ENCODE peak calls at places on chromosomes 1 and 21, in six cellular contexts. H, Z, K, V, S and N are unnamed samples.

GRCh38 chr1:91523462-91523861 is 22.8 kb downstream of the CDC7 start:
- DNase-seq in H (no peak), Z (no peak), K (no peak), V (no peak), S (no peak), N (no peak)

GRCh38 chr1:159141584-159142518 is 29.6 kb upstream of the CADM3 start:
- DNase-seq in H (peak), Z (no peak), K (no peak), V (peak), S (no peak), N (peak)

GRCh38 chr1:92916899-92917298 is 44.4 kb downstream of the DIPK1A start:
- DNase-seq in H (peak), Z (peak), K (no peak), V (no peak), S (no peak), N (no peak)

GRCh38 chr21:45293726-45294401 is 6.2 kb upstream of the POFUT2 start:
- DNase-seq in H (no peak), Z (no peak), K (no peak), V (no peak), S (no peak), N (no peak)

GRCh38 chr1:156833598-156833997 is 16.9 kb upstream of the SH2D2A start:
- DNase-seq in H (no peak), Z (no peak), K (no peak), V (no peak), S (no peak), N (no peak)

GRCh38 chr1:114122891-114123621 is 30.6 kb downstream of the SYT6 start:
- DNase-seq in H (peak), Z (no peak), K (no peak), V (no peak), S (no peak), N (no peak)

GRCh38 chr1:84370831-84371394 is 27.4 kb upstream of the DNASE2B start:
- DNase-seq in H (peak), Z (no peak), K (no peak), V (no peak), S (no peak), N (no peak)

GRCh38 chr1:16324456-16324890 is 27.8 kb downstream of the FBXO42 start:
- DNase-seq in H (peak), Z (peak), K (peak), V (peak), S (peak), N (no peak)

GRCh38 chr1:16220101-16220500 is 7.6 kb upstream of the ARHGEF19 start:
- DNase-seq in H (no peak), Z (no peak), K (no peak), V (no peak), S (no peak), N (no peak)

GRCh38 chr1:110576441-110576840 is 29.7 kb downstream of the KCNA2 start:
- DNase-seq in H (no peak), Z (no peak), K (no peak), V (no peak), S (no peak), N (no peak)

GRCh38 chr21:45209046-45209445 is 78.6 kb downstream of the POFUT2 start:
- DNase-seq in H (peak), Z (peak), K (no peak), V (no peak), S (no peak), N (no peak)

GRCh38 chr1:83497563-83497962 is 501.4 kb downstream of the TTLL7 start:
- DNase-seq in H (peak), Z (no peak), K (no peak), V (peak), S (no peak), N (no peak)

GRCh38 chr21:44498280-44498964 is 41.6 kb downstream of the KRTAP10-1 start:
- DNase-seq in H (no peak), Z (no peak), K (no peak), V (no peak), S (no peak), N (no peak)

GRCh38 chr1:187197685-187198084 is 368.9 kb downstream of the PLA2G4A start:
- DNase-seq in H (no peak), Z (no peak), K (no peak), V (no peak), S (no peak), N (no peak)

GRCh38 chr1:204714861-204715511 is 29.4 kb upstream of the LRRN2 start:
- DNase-seq in H (no peak), Z (no peak), K (no peak), V (no peak), S (no peak), N (peak)

GRCh38 chr1:50973875-50974617 is 4.0 kb downstream of the CDKN2C start:
- DNase-seq in H (no peak), Z (no peak), K (no peak), V (no peak), S (no peak), N (no peak)

GRCh38 chr1:71565267-71565666 is 484.4 kb upstream of the ZRANB2 start:
- DNase-seq in H (peak), Z (peak), K (peak), V (no peak), S (no peak), N (no peak)

GRCh38 chr21:35925497-35925896 is 134.8 kb downstream of the SETD4 start:
- DNase-seq in H (peak), Z (no peak), K (no peak), V (peak), S (no peak), N (peak)

GRCh38 chr1:94935059-94935458 is 8.1 kb upstream of the CNN3 start:
- DNase-seq in H (no peak), Z (no peak), K (no peak), V (no peak), S (no peak), N (no peak)

GRCh38 chr1:46798820-46799219 is at the start of gene CYP4B1:
- DNase-seq in H (no peak), Z (no peak), K (no peak), V (no peak), S (peak), N (no peak)

GRCh38 chr1:177306981-177307380 is 136.2 kb downstream of the BRINP2 start:
- DNase-seq in H (peak), Z (no peak), K (no peak), V (no peak), S (no peak), N (no peak)

GRCh38 chr1:26302733-26303405 is 3.6 kb downstream of the UBXN11 start:
- DNase-seq in H (peak), Z (peak), K (no peak), V (no peak), S (no peak), N (no peak)

GRCh38 chr1:150560011-150560438 is 10.8 kb downstream of the ADAMTSL4 start:
- DNase-seq in H (peak), Z (no peak), K (no peak), V (peak), S (peak), N (peak)

GRCh38 chr1:56375184-56375837 is 204.1 kb downstream of the PLPP3 start:
- DNase-seq in H (peak), Z (no peak), K (no peak), V (no peak), S (no peak), N (no peak)

GRCh38 chr1:207335695-207336363 is 14.4 kb downstream of the CD55 start:
- DNase-seq in H (peak), Z (no peak), K (no peak), V (no peak), S (peak), N (no peak)

GRCh38 chr21:29007801-29008200 is 11.3 kb downstream of the RWDD2B start:
- DNase-seq in H (no peak), Z (no peak), K (no peak), V (no peak), S (no peak), N (no peak)

GRCh38 chr1:236774926-236775325 is 20.2 kb upstream of the MTR start:
- DNase-seq in H (peak), Z (no peak), K (no peak), V (peak), S (no peak), N (no peak)

GRCh38 chr1:198465201-198466144 is 75.0 kb downstream of the ATP6V1G3 start:
- DNase-seq in H (peak), Z (peak), K (peak), V (peak), S (no peak), N (peak)

GRCh38 chr1:147624529-147624928 is 45.8 kb downstream of the ACP6 start:
- DNase-seq in H (no peak), Z (no peak), K (no peak), V (no peak), S (no peak), N (no peak)

GRCh38 chr1:186949173-186949572 is 120.4 kb downstream of the PLA2G4A start:
- DNase-seq in H (no peak), Z (no peak), K (no peak), V (no peak), S (no peak), N (no peak)

GRCh38 chr1:49125746-49126145 is 349.1 kb upstream of the BEND5 start:
- DNase-seq in H (no peak), Z (no peak), K (no peak), V (no peak), S (no peak), N (no peak)

GRCh38 chr1:176029609-176030008 is 177.5 kb downstream of the COP1 start:
- DNase-seq in H (no peak), Z (no peak), K (no peak), V (no peak), S (no peak), N (no peak)

GRCh38 chr21:31446206-31446900 is 102.3 kb upstream of the TIAM1 start:
- DNase-seq in H (no peak), Z (no peak), K (no peak), V (no peak), S (peak), N (no peak)

GRCh38 chr1:29549001-29549400 is 312.7 kb downstream of the PTPRU start:
- DNase-seq in H (no peak), Z (no peak), K (no peak), V (no peak), S (no peak), N (no peak)

GRCh38 chr1:186648606-186649005 is 31.6 kb downstream of the PTGS2 start:
- DNase-seq in H (peak), Z (no peak), K (no peak), V (no peak), S (no peak), N (no peak)

GRCh38 chr21:43869486-43870325 is 4.7 kb downstream of the AGPAT3 start:
- DNase-seq in H (peak), Z (no peak), K (no peak), V (no peak), S (no peak), N (no peak)

GRCh38 chr1:209433649-209434031 is 149.9 kb upstream of the CAMK1G start:
- DNase-seq in H (peak), Z (no peak), K (no peak), V (no peak), S (no peak), N (no peak)

GRCh38 chr1:65437616-65438015 is 17.1 kb downstream of the LEPR start:
- DNase-seq in H (no peak), Z (no peak), K (no peak), V (no peak), S (no peak), N (no peak)

DNA sequence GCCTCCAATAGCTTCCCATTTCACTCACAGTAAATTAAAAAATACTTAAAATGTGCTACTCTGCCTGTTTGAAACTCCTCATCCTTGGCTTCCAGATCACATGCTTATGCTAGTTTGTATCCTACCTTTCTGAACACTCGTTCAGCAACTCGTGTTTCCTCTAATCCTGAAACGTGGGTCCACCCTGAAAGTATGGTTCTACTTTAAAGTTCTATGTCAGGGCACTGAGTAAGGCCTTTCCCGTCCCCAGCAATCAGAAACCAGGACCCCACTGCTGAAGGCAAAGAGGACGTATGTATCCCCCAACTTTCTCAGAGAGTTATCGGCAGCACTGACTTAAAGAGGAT is 419 bp upstream of the TSEN15 start:
- DNase-seq in H (no peak), Z (no peak), K (no peak), V (no peak), S (no peak), N (no peak)
- TF ChIP-seq CTCF in H (no peak), Z (no peak), K (no peak), V (no peak), S (no peak), N (no peak)

GRCh38 chr1:27547220-27548116 is 56.5 kb downstream of the AHDC1 start:
- DNase-seq in H (no peak), Z (no peak), K (no peak), V (no peak), S (no peak), N (no peak)
- TF ChIP-seq CTCF in H (no peak), Z (no peak), K (no peak), V (peak), S (no peak), N (no peak)

DNA sequence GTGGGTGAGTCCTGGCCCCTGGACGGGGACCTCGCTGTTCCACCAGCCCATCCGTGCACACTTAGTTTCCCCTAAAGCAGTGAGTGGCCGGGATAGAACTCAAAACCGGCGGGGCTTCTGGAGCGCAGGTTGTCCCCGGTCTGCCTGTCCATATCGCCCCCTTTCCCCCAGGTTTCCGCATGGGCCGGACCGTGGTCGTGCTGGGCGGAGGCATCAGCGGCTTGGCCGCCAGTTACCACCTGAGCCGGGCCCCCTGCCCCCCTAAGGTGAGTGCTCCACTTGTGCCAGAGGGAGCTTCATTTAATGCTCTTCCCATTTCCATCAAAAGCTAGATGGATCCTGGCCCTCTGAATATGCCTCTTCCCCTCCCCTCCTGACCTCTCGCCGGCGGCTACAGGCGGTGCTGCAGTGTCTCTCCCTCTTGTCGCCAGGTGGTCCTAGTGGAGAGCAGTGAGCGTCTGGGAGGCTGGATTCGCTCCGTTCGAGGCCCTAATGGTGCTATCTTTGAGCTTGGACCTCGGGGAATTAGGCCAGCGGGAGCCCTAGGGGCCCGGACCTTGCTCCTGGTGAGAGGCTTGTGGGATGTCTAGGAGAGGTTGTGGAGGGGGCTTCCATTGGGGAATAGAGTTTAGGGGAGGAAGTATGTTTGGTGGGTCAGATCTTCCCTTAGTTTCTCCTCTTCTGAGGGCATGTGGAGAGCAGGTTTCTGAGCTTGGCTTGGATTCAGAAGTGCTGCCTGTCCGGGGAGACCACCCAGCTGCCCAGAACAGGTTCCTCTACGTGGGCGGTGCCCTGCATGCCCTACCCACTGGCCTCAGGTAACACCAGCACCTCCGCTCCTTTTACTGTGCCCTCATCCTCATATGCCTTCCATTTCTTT is 683 bp downstream of the PPOX start:
- DNase-seq in H (no peak), Z (no peak), K (no peak), V (no peak), S (no peak), N (peak)
- TF ChIP-seq CTCF in H (no peak), Z (no peak), K (no peak), V (no peak), S (no peak), N (no peak)

GRCh38 chr1:166836733-166837132 is 2.5 kb upstream of the POGK start:
- DNase-seq in H (no peak), Z (no peak), K (no peak), V (no peak), S (no peak), N (no peak)

GRCh38 chr1:166843322-166843721 is 4.0 kb downstream of the POGK start:
- DNase-seq in H (no peak), Z (no peak), K (no peak), V (no peak), S (no peak), N (no peak)

GRCh38 chr1:166838766-166839599 is at the start of gene POGK:
- DNase-seq in H (peak), Z (peak), K (peak), V (peak), S (peak), N (peak)

GRCh38 chr1:166840309-166841302 is 1.3 kb downstream of the POGK start:
- DNase-seq in H (no peak), Z (peak), K (no peak), V (peak), S (no peak), N (no peak)

DNA sequence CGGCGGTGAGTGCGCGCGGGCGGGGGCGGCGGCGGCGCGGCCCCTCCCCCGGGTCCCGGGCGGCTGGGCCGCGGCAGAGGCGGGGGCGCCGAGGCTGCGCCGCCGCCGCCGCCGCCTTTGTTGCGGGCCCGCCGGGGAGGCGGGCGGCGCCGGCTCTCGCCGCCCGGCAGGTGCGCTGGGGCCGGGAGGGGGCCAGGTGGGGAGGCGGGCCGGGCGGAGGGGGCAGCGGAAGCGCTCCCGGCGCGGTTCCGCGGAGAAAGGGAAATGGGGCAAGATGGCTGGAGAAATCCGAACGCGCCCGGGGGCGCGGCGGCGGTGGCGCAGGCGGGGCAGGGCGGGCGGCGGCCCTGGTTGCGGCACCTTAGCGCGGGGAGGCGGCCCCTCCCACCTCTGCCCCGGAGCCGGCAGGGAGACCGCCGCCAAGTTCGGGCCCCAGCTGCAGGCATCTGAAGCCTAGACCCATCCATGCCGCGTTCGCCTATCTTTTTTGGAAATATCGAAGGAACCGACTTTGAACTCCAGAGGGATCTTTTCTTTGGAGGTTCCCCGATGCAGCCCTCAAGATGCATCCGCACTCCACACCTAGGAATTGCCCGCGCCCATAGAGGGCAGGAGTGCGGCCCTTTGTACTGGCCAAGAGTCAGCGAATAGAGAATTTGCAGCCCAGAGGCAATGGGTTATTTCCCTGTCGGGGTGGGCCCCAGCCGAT is 479 bp downstream of the POGK start:
- DNase-seq in H (peak), Z (no peak), K (no peak), V (peak), S (peak), N (peak)
- TF ChIP-seq CTCF in H (peak), Z (peak), K (peak), V (peak), S (no peak), N (no peak)

DNA sequence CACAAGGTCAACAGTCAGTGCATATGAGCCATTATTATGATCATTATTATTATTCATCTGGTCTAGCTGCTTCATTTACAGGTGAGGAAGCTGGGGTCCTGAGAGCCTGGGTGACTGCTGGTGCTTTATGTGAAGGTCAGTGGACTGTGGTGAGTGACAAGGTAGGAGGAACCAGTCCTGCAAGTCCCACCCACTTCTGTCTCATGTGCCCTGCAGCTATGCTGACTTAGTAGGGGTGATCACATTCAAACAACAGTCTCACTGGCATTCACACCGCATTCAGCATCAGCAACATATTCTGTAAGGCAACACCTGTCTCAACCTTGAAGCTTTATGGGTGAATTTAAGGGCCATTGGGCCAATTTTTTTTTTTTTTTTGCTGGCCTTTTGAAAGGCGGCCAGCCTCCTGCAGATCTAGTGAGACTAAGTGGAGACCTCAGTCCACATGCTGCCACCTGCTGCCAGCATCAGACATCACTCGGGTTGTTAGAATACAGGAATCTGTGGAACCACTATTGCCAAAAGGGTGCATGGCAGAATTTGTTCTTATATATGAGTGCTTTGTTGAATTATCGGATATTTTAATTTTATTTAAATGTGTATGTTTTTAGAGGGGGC is 59.9 kb upstream of the CACNA1E start:
- DNase-seq in H (peak), Z (no peak), K (no peak), V (peak), S (peak), N (peak)
- TF ChIP-seq CTCF in H (peak), Z (peak), K (peak), V (no peak), S (peak), N (peak)

GRCh38 chr1:109201123-109201703 is 12.5 kb upstream of the SARS1 start:
- DNase-seq in H (peak), Z (peak), K (peak), V (peak), S (peak), N (peak)
- TF ChIP-seq CTCF in H (peak), Z (peak), K (peak), V (peak), S (peak), N (peak)

DNA sequence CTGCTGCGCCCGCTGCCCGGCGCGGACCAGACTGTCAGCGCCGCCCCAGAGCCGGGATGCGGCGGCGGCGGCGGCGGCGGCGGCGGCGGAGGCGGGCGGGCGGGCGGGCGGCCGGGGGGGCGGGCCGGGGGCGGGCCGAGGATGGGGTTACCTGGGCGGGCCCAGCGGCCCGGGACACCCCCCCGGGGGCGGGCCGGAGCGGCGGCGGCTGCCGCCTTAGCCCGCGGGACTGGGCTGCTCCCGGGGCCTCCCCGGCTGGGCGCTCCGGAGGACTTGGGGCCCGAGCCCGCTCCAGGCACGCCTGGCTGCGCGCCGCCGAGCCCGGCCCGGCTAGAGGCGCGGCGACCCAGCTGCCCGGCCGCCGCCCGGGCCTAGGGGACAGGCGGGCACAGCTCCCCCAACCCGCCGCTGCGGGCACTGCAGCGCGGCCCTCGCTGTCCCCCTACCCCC is at the start of gene WNT4:
- DNase-seq in H (no peak), Z (no peak), K (no peak), V (no peak), S (peak), N (peak)
- TF ChIP-seq CTCF in H (no peak), Z (no peak), K (peak), V (no peak), S (no peak), N (no peak)